ENCODE peak calls at places on chromosomes 5 and 9, in five cellular contexts. H is fibroblast of villous mesenchyme, X is mucosa of descending colon, M is HepG2, C is AG09309. K is an unnamed sample.

GRCh38 chr9:114303977-114304376 is 18.9 kb upstream of the ORM1 start:
- DNase-seq in X (no peak), C (no peak), M (no peak), H (no peak), K (no peak)

GRCh38 chr5:170635706-170636105 is 131.9 kb downstream of the KCNIP1 start:
- DNase-seq in H (no peak), M (no peak), C (no peak), X (no peak), K (no peak)

GRCh38 chr5:100904259-100904822 is 1.3 kb upstream of the ST8SIA4 start:
- DNase-seq in C (no peak), X (peak; percentile 50), M (no peak), H (no peak), K (no peak)

GRCh38 chr5:52988335-52989024 is 672 bp upstream of the ITGA2 start:
- DNase-seq in X (no peak), M (no peak), H (no peak), C (no peak), K (no peak)

GRCh38 chr5:122121782-122122465 is 7.4 kb upstream of the ZNF474 start:
- DNase-seq in C (no peak), X (no peak), H (no peak), M (no peak), K (peak; percentile 90)

GRCh38 chr9:130426883-130427282 is 17.9 kb upstream of the ASS1 start:
- DNase-seq in X (peak; percentile 75), C (peak; percentile 53), H (peak; percentile 64), M (no peak), K (peak; percentile 96)

GRCh38 chr9:95078934-95079333 is 238.6 kb downstream of the FANCC start:
- DNase-seq in M (no peak), H (no peak), C (no peak), X (no peak), K (no peak)

GRCh38 chr5:170896779-170897178 is 35.0 kb downstream of the RANBP17 start:
- DNase-seq in C (no peak), H (peak; percentile 41), X (no peak), M (no peak), K (peak; percentile 42)

GRCh38 chr5:171152382-171152781 is 156.7 kb upstream of the TLX3 start:
- DNase-seq in H (peak; percentile 27), M (no peak), C (peak; percentile 7), X (no peak), K (peak; percentile 47)

GRCh38 chr9:134378901-134379338 is 52.7 kb downstream of the RXRA start:
- DNase-seq in H (peak; percentile 41), C (no peak), M (no peak), X (peak; percentile 83), K (peak; percentile 91)

GRCh38 chr5:61402970-61403369 is 70.9 kb downstream of the ZSWIM6 start:
- DNase-seq in H (peak; percentile 56), M (no peak), X (no peak), C (no peak), K (no peak)

GRCh38 chr5:168239325-168239724 is 52.1 kb upstream of the WWC1 start:
- DNase-seq in X (no peak), M (no peak), C (no peak), H (no peak), K (no peak)

GRCh38 chr9:127318651-127319167 is 54.1 kb downstream of the GARNL3 start:
- DNase-seq in X (no peak), H (peak; percentile 43), C (no peak), M (no peak), K (no peak)

GRCh38 chr5:92800360-92800759 is 780.7 kb downstream of the NR2F1-AS1 start:
- DNase-seq in H (peak; percentile 93), M (no peak), C (no peak), X (no peak), K (peak; percentile 60)

GRCh38 chr9:5719546-5719945 is 90.6 kb downstream of the RIC1 start:
- DNase-seq in H (no peak), X (no peak), M (no peak), C (no peak), K (no peak)

GRCh38 chr9:133046900-133047295 is 14.9 kb upstream of the CEL start:
- DNase-seq in X (no peak), M (no peak), C (no peak), H (no peak), K (no peak)

GRCh38 chr5:143572270-143572669 is 168.8 kb upstream of the NR3C1 start:
- DNase-seq in M (no peak), C (no peak), H (no peak), X (no peak), K (no peak)

GRCh38 chr5:174505621-174506020 is 218.8 kb upstream of the MSX2 start:
- DNase-seq in H (peak; percentile 63), M (no peak), C (peak; percentile 45), X (no peak), K (peak; percentile 98)

GRCh38 chr9:91914404-91914803 is 35.6 kb downstream of the ROR2 start:
- DNase-seq in C (no peak), H (no peak), M (no peak), X (no peak), K (no peak)

GRCh38 chr9:100525563-100525962 is 52.3 kb upstream of the CAVIN4 start:
- DNase-seq in H (no peak), X (no peak), C (no peak), M (no peak), K (peak; percentile 1)

GRCh38 chr5:132476853-132477729 is 13.5 kb downstream of the IRF1 start:
- DNase-seq in X (peak; percentile 78), C (no peak), H (no peak), M (no peak), K (no peak)
- TF ChIP-seq CTCF in X (no peak), C (no peak), H (peak; percentile 7), M (no peak), K (no peak)

DNA sequence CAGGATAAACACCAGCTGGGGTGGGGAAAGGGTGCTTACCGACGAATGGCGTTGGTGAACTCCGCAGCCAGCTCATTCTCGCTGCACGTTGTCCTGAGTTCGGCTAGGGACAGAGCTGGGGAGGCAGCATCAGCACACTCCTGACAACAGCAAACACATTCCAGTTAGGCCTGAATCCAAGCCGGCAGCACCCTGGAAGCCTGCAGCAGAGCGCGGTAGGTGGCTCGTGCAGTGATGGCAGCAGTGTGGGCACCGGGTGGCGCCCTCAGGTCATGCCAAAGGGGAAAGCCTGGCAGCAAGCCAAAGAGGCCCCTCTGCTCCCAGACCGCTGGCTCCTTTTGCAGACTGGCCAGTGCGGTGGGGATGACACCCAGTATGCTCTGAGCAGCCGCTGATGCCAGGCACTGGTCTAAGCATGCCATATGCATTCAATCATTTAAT is 66.9 kb downstream of the DCP2 start:
- DNase-seq in X (no peak), H (no peak), M (peak; percentile 7), C (no peak), K (no peak)
- TF ChIP-seq CTCF in X (no peak), H (no peak), M (peak; percentile 77), C (peak; percentile 31), K (no peak)

DNA sequence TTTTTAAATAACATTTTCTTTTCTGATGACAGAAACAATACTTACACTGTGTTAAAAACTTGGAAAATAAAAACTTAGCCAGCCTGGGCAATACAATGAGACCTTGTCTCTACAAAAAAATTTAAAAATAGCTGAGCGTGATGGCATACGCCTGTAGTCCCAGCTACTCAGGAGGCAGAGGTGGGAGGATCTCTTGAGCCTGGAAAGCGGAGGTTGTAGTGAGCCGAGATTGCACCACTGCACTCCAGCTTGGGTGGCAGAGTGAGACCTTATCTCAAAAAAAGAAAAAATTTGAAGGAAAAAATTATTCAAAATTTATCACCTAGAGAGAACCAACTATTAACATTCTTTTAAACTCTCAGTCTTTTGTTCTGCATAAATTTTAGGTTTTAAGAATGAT is 4.9 kb upstream of the CMYA5 start:
- DNase-seq in X (no peak), C (no peak), M (no peak), H (no peak), K (no peak)
- TF ChIP-seq CTCF in X (no peak), C (no peak), M (no peak), H (no peak), K (no peak)

DNA sequence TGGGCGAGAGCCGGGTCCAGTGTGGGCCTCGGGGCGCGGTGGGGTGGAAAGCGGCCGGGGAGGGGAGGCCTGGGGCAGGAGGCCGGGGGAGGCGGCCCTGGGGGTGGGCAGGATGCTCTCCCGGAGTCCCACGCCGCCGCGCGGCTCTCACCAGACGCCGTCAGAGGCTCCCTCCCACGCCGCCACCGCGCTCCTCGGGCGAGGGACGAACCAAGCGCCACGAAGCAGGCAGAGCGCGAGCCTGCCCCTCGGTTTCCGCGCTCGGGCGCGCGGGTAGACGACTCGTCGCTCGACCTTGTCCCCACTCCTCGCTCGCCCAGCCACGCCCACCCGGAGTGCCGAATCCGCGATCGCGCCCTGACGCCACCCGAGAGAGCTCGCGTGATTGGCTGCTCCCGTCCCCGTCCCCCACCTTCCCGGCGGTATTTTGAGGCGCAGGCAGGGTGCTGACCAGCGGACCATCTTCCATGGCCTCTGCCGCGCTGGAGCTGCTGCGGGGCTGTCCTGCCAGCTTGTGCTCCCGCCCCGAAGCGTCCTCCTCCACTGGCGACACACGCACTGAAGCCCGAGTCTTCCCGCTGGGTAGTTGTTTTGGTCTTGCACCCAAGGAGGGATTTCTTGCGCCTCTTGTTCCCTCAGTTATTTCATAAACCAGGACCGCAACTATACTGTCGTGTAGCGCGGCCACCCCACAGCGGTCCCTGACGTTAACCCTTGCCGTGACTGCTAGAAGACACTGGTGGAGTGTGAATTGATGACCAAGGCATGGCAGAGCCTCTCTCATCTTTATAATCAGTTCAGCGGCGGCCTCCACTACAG is at the start of gene GNE:
- DNase-seq in X (peak; percentile 99), H (peak; percentile 96), C (peak; percentile 82), M (peak; percentile 89), K (peak; percentile 92)
- TF ChIP-seq CTCF in X (no peak), H (no peak), C (no peak), M (peak; percentile 16), K (no peak)

GRCh38 chr9:1619915-1620705 is 395.0 kb upstream of the SMARCA2 start:
- DNase-seq in M (peak; percentile 2), C (no peak), H (no peak), X (no peak), K (peak; percentile 32)
- TF ChIP-seq CTCF in M (peak; percentile 43), C (peak; percentile 11), H (no peak), X (no peak), K (peak; percentile 33)

DNA sequence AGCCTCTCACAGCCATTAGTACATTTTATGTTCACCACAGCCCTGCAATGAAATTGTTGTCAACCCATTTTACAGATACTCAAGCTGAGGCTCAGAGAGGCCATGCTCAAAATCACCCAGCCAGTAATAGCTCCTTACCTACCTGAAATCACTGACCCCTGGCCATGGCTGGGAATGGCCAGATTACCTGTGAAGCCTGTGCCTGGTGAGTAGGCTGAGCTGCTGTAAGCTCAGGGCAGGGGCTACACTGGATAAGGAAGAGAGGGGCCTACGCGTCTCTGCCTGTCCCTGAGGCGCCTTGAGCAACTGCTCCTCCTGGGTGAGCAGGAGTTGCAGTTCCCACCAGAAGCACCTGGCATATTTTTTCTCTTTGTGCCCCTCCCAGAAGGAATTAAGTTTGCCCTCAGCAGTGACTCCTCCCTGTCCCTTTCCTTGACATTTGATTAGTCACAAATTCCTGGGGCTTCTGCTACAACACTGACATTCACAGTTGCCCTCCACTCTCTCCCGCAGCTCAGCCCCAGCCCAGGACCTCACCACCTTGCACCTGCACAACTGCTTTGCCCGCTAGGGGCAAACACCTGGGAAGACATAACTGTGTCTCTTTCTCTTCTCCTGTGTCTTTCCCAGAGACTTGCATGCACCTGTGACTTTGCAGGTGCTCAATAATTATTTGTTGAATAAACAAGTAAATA is 5.7 kb downstream of the CLTB start:
- DNase-seq in M (no peak), X (no peak), C (no peak), H (no peak), K (peak; percentile 45)
- TF ChIP-seq CTCF in M (no peak), X (no peak), C (no peak), H (no peak), K (peak; percentile 17)